ENCODE peak calls at places on chromosome 17, in five cellular contexts. Z is AG08396, J is GM23338, T is GM04503, W is endothelial cell. F is an unnamed sample.

GRCh38 chr17:80845121-80845862 is 146.3 kb upstream of the CHMP6 start:
- DNase-seq in Z (no peak), W (no peak), J (no peak), T (no peak), F (no peak)

GRCh38 chr17:34234616-34235015 is 20.5 kb upstream of the CCL2 start:
- DNase-seq in W (no peak), J (no peak), Z (no peak), T (no peak), F (no peak)

GRCh38 chr17:48753794-48754499 is 25.4 kb upstream of the HOXB13 start:
- DNase-seq in Z (no peak), T (peak; percentile 11), W (no peak), J (no peak), F (no peak)

GRCh38 chr17:62064791-62065563 is at the start of gene MED13:
- DNase-seq in T (no peak), W (peak; percentile 52), Z (peak; percentile 84), J (peak; percentile 64), F (peak; percentile 63)

GRCh38 chr17:74953129-74953687 is 17.5 kb downstream of the OTOP3 start:
- DNase-seq in Z (no peak), J (no peak), T (no peak), W (no peak), F (no peak)

GRCh38 chr17:64159051-64159590 is 29.2 kb upstream of the ERN1 start:
- DNase-seq in J (peak; percentile 11), Z (no peak), T (no peak), W (no peak), F (no peak)

GRCh38 chr17:49915670-49916069 is 53.3 kb upstream of the DLX4 start:
- DNase-seq in T (no peak), J (no peak), Z (no peak), W (no peak), F (no peak)

GRCh38 chr17:73787036-73787720 is 142.9 kb upstream of the SDK2 start:
- DNase-seq in T (no peak), W (no peak), J (peak; percentile 24), Z (no peak), F (no peak)

F was measured in HEK293T.